ENCODE peak calls at places on chromosomes 11 and 22, in six cellular contexts. B is HepG2, U is GM12891, Q is H1, W is K562, A is GM12878. G is an unnamed sample.

GRCh38 chr11:60130496-60130895 is 42.0 kb downstream of the MS4A2 start:
- DNase-seq in B (peak; percentile 55), U (no peak), W (peak; percentile 71), Q (no peak), A (no peak), G (no peak)

GRCh38 chr11:1570531-1570895 is 1.6 kb downstream of the DUSP8 start:
- DNase-seq in U (no peak), A (no peak), B (no peak), Q (no peak), W (no peak), G (no peak)

GRCh38 chr11:68508425-68508824 is 47.9 kb downstream of the PPP6R3 start:
- DNase-seq in W (no peak), U (no peak), Q (no peak), A (no peak), B (no peak), G (no peak)

GRCh38 chr11:94516725-94517124 is 4.5 kb downstream of the C11orf97 start:
- DNase-seq in U (no peak), Q (no peak), A (no peak), W (no peak), B (peak; percentile 71), G (no peak)

GRCh38 chr22:28560005-28560742 is 119.5 kb downstream of the TTC28 start:
- DNase-seq in U (no peak), W (peak; percentile 80), Q (no peak), A (no peak), B (no peak), G (no peak)

GRCh38 chr11:73386026-73386425 is 9.8 kb downstream of the RELT start:
- DNase-seq in A (peak; percentile 49), W (peak; percentile 83), U (peak; percentile 64), B (no peak), Q (no peak), G (no peak)

GRCh38 chr11:45042560-45042959 is 91.9 kb upstream of the TP53I11 start:
- DNase-seq in W (no peak), A (no peak), U (no peak), Q (no peak), B (no peak), G (no peak)

GRCh38 chr11:61682093-61682732 is 2.0 kb downstream of the DAGLA start:
- DNase-seq in B (peak; percentile 99), Q (no peak), W (no peak), U (no peak), A (no peak), G (no peak)

GRCh38 chr22:30856699-30857098 is 111.9 kb downstream of the MORC2 start:
- DNase-seq in A (no peak), W (peak; percentile 1), U (no peak), B (no peak), Q (no peak), G (no peak)

GRCh38 chr11:14852571-14853177 is 39.4 kb downstream of the CYP2R1 start:
- DNase-seq in A (no peak), Q (no peak), U (no peak), W (no peak), B (no peak), G (no peak)

GRCh38 chr11:6268811-6269210 is 9.2 kb downstream of the CCKBR start:
- DNase-seq in A (no peak), Q (no peak), W (no peak), B (no peak), U (no peak), G (no peak)
- TF ChIP-seq TAF1 in A (no peak), Q (no peak), W (no peak), B (no peak), U (no peak), G (no peak)

GRCh38 chr22:41237707-41238569 is 2.8 kb downstream of the CHADL start:
- DNase-seq in W (no peak), U (peak; percentile 97), B (no peak), A (peak; percentile 21), Q (peak; percentile 80), G (peak; percentile 94)
- TF ChIP-seq POLR2A in W (no peak), U (no peak), B (no peak), A (peak; percentile 67), Q (peak; percentile 49), G (no peak)

GRCh38 chr11:65776196-65776595 is 4.6 kb downstream of the AP5B1 start:
- DNase-seq in B (peak; percentile 43), Q (no peak), U (no peak), A (no peak), W (no peak), G (no peak)
- TF ChIP-seq TAF1 in B (no peak), Q (no peak), U (no peak), A (no peak), W (no peak), G (no peak)

GRCh38 chr11:133918606-133919260 is 38.0 kb downstream of the IGSF9B start:
- DNase-seq in Q (no peak), U (no peak), B (no peak), A (no peak), W (no peak), G (no peak)
- TF ChIP-seq POLR2A in Q (no peak), U (no peak), B (no peak), A (no peak), W (no peak), G (no peak)

DNA sequence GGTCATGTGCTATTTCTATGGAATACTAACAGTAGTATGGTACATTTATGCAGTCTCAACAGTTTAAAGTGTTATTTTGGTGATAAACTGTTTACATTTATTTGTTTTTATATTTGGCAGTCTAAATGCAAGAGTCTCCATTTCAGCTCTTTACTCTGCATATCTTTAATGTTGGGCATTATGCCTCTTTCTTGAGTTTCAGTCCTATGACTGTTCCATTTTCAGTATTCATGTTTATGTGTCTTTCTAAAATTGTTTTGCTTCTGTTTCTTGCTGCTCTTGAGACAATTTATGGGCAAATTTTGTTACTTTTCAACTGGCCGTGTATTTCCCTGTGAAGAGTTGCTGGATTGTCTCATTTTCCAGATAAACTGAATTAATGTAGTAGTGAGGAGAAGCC is 6.6 kb upstream of the RAB30 start:
- DNase-seq in B (no peak), A (no peak), W (no peak), U (no peak), Q (no peak), G (no peak)
- TF ChIP-seq TAF1 in B (no peak), A (no peak), W (no peak), U (no peak), Q (no peak), G (no peak)

GRCh38 chr11:65573391-65574146 is 1.2 kb downstream of the FAM89B start:
- DNase-seq in B (no peak), A (no peak), W (no peak), U (no peak), Q (no peak), G (no peak)

GRCh38 chr11:65575568-65576231 is at the start of gene EHBP1L1:
- DNase-seq in A (peak; percentile 70), B (no peak), U (peak; percentile 92), Q (no peak), W (peak; percentile 93), G (peak; percentile 88)

GRCh38 chr11:65572356-65573043 is at the start of gene FAM89B:
- DNase-seq in A (no peak), W (peak; percentile 84), Q (peak; percentile 86), B (no peak), U (no peak), G (peak; percentile 76)

GRCh38 chr11:65574963-65575567 is 788 bp upstream of the EHBP1L1 start:
- DNase-seq in W (peak; percentile 88), B (no peak), A (no peak), U (no peak), Q (no peak), G (no peak)

GRCh38 chr11:65574147-65574962 is 1.5 kb upstream of the EHBP1L1 start:
- DNase-seq in W (peak; percentile 95), U (peak; percentile 96), A (peak; percentile 82), B (peak; percentile 70), Q (peak; percentile 84), G (peak; percentile 96)
- TF ChIP-seq POLR2A in W (no peak), U (no peak), A (peak; percentile 62), B (no peak), Q (no peak), G (peak; percentile 37)

DNA sequence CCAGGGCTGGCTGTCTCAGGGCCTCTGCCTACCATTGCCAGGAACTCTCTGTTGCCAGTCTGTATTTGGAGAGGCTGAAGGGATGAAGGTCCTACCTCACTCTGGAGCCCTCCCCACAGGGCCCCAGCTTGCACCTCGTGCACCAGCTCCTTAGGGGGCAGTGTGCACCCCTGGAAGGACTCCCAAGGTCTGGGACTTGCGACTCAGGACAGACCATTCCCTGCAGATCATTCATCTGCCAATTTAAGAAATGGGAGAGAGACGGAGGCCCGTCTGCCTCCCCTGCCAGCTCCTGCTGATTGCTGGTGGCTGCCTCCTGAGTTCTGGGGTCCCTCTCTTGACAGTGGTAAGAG is 27.5 kb upstream of the MALAT1 start:
- DNase-seq in W (peak; percentile 84), Q (peak; percentile 66), U (no peak), A (no peak), B (peak; percentile 73), G (peak; percentile 43)
- TF ChIP-seq TAF1 in W (peak; percentile 16), Q (no peak), U (no peak), A (no peak), B (no peak), G (no peak)

G was measured in GM12892.